ENCODE peak calls at places on chromosomes 12 and 14, in ten cellular contexts. M is heart left ventricle, R is endodermal cell, V is pancreas, L is breast epithelium, U is heart right ventricle, H is dorsolateral prefrontal cortex, J is lung, Y is spleen, A is astrocyte of the spinal cord. G is an unnamed sample.

GRCh38 chr14:96681826-96682225 is 115.4 kb upstream of the VRK1 start:
- DNase-seq in H (no peak), R (no peak), A (peak), Y (no peak), J (no peak), V (no peak), M (no peak), L (no peak), U (no peak), G (peak)

GRCh38 chr14:29584992-29585391 is 342.7 kb downstream of the PRKD1 start:
- DNase-seq in V (no peak), H (peak), U (peak), A (peak), M (peak), J (peak), Y (no peak), R (peak), L (no peak), G (peak)

GRCh38 chr12:132525833-132526455 is 36.0 kb downstream of the FBRSL1 start:
- DNase-seq in J (no peak), V (no peak), A (no peak), U (no peak), Y (no peak), M (no peak), L (no peak), H (peak), R (no peak), G (no peak)

GRCh38 chr12:20807192-20808080 is 3.1 kb upstream of the SLCO1B3 start:
- DNase-seq in A (no peak), M (no peak), H (no peak), V (peak), R (no peak), Y (no peak), L (no peak), J (no peak), U (peak), G (no peak)

GRCh38 chr14:60183724-60184596 is 18.8 kb upstream of the DHRS7 start:
- DNase-seq in V (no peak), L (no peak), A (peak), Y (no peak), R (no peak), H (no peak), J (no peak), U (no peak), M (no peak), G (peak)

GRCh38 chr12:113088971-113089756 is 32.6 kb downstream of the DTX1 start:
- DNase-seq in U (no peak), V (no peak), R (no peak), J (no peak), M (no peak), H (no peak), L (no peak), A (no peak), Y (peak), G (no peak)

GRCh38 chr12:119710374-119710773 is 42.4 kb downstream of the PRKAB1 start:
- DNase-seq in R (no peak), V (no peak), L (no peak), Y (no peak), J (peak), U (no peak), A (no peak), M (no peak), H (no peak), G (no peak)

GRCh38 chr12:88691811-88692210 is 111.5 kb upstream of the KITLG start:
- DNase-seq in A (no peak), M (no peak), Y (no peak), R (no peak), H (no peak), J (no peak), V (no peak), U (no peak), L (no peak), G (peak)

GRCh38 chr12:4270016-4270669 is 3.4 kb upstream of the CCND2 start:
- DNase-seq in V (no peak), A (no peak), M (no peak), H (no peak), Y (peak), J (no peak), R (peak), L (no peak), U (peak), G (no peak)

GRCh38 chr12:91529829-91530228 is 347.2 kb upstream of the DCN start:
- DNase-seq in L (no peak), U (no peak), M (no peak), Y (no peak), J (no peak), V (no peak), A (peak), R (no peak), H (no peak), G (peak)

GRCh38 chr14:44759263-44759662 is 202.5 kb downstream of the KLHL28 start:
- DNase-seq in U (no peak), H (no peak), Y (no peak), A (no peak), R (no peak), V (no peak), L (no peak), J (no peak), M (no peak), G (no peak)

GRCh38 chr12:52433501-52434095 is 573 bp downstream of the KRT75 start:
- DNase-seq in H (no peak), V (no peak), L (peak), U (no peak), J (no peak), R (peak), M (no peak), Y (no peak), A (no peak), G (no peak)

DNA sequence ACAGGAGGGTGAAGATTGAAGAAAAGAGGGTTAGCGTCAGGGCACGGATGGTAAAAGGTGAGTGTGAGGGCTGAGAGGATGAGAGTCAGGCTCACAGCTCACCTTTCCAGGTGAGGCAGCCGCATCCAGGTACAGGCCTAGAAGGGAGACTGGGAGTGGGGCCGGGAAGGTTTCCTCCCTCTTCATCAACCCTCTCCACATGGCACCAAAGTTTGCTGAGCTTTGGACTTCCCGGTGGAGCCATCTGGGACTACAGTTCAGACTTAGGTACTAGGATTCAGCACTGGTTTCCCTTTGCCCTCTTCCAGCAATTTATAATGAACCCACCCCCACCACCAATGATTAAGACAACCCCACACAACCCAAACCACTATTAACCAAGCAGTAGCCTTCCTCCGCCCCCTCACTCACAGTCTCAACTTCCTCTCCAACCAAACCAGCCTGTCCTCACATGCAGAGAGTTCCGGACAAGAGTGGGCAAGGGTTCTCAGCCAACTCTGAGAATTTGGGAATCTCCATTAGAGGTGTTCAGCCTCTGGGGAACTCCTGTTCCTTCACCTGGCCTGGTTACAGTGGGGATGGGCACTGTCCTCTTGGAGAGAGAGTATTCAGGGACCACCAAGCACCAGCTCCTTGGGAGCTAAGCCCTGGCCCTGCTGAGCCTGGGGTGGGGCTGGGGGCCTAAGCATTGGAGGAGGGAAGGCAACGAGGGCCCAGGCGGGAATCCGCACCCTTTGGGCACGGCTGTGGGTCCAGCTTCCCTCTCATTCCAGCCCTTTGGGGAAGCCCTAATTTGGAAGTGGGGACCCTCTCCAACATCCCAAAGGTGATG is 2.3 kb upstream of the HOXC4 start:
- DNase-seq in H (no peak), Y (peak), R (peak), L (no peak), A (no peak), M (no peak), U (no peak), J (no peak), V (no peak), G (no peak)
- H3K4me3 ChIP-seq in H (no peak), Y (no peak), R (no peak), L (no peak), A (no peak), M (no peak), U (no peak), J (no peak), V (no peak), G (no peak)

DNA sequence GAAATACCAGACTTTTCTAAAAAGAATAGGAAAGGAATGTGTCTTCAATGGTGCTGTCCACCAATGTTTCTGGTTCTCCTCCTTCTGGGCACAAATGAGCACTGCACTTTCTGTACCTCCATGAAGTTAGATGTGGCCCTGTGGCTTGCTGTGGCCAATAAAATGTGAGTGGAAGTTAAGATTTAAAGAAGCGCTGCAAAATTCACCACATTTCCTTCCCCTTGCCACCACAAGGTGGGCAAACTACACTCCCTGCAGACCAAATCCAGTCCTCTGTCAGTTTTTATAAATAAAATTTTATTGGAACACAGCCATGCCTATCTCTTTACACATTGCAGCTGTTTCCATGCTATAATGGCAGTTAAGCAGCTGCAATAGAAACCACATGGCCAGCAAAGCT is 141.4 kb upstream of the TMPO start:
- DNase-seq in L (no peak), U (no peak), M (no peak), J (no peak), H (no peak), V (no peak), A (peak), R (peak), Y (no peak), G (no peak)
- TF ChIP-seq CTCF in L (no peak), U (no peak), M (no peak), J (no peak), H (no peak), V (no peak), A (peak), R (peak), Y (no peak), G (peak)

GRCh38 chr14:104341532-104342434 is 203.4 kb downstream of the KIF26A start:
- DNase-seq in M (no peak), Y (peak), V (peak), U (peak), L (no peak), H (peak), R (peak), A (no peak), J (no peak), G (no peak)
- H3K4me3 ChIP-seq in M (no peak), Y (no peak), V (no peak), U (no peak), L (no peak), H (no peak), R (no peak), A (no peak), J (no peak), G (no peak)

GRCh38 chr12:67222302-67222701 is 46.9 kb upstream of the CAND1 start:
- DNase-seq in J (no peak), H (no peak), R (peak), Y (no peak), U (no peak), V (no peak), M (no peak), A (peak), L (no peak), G (peak)
- TF ChIP-seq CTCF in J (no peak), H (peak), R (peak), Y (no peak), U (peak), V (peak), M (peak), A (peak), L (no peak), G (peak)